ENCODE peak calls at places on chromosomes 1 and 21, in seven cellular contexts. X is SK-N-DZ; L is stimulated activated CD8-positive, alpha-beta memory T cell treated with anti-CD3 and anti-CD28 coated beads, Interleukin-4, amount 100 ng/mL, for 4 hours; B is IMR-90; G is SW480; R is glutamatergic neuron; I is activated CD8-positive, alpha-beta memory T cell treated with anti-CD3 and anti-CD28 coated beads, Interleukin-2, amount 10 ng/mL, durations not matched to agents 7 days and 5 days. Q is an unnamed sample.

GRCh38 chr21:35394049-35394448 is 344.9 kb upstream of the RUNX1 start:
- DNase-seq in X (no peak), L (no peak), B (no peak), G (no peak), R (no peak), I (no peak), Q (no peak)

GRCh38 chr1:233721003-233721595 is 107.2 kb downstream of the KCNK1 start:
- DNase-seq in X (no peak), L (no peak), B (no peak), G (peak; percentile 5), R (no peak), I (no peak), Q (no peak)

GRCh38 chr1:183807549-183808168 is 2.7 kb downstream of the RGL1 start:
- DNase-seq in X (no peak), L (no peak), B (peak; percentile 87), G (peak; percentile 14), R (no peak), I (no peak), Q (no peak)

GRCh38 chr1:226332947-226333346 is 24.0 kb upstream of the LIN9 start:
- DNase-seq in X (peak; percentile 11), L (no peak), B (no peak), G (no peak), R (no peak), I (no peak), Q (no peak)

GRCh38 chr1:29682171-29682917 is 446.0 kb downstream of the PTPRU start:
- DNase-seq in X (no peak), L (no peak), B (no peak), G (no peak), R (no peak), I (peak; percentile 27), Q (no peak)

GRCh38 chr1:156963621-156964020 is 43.2 kb downstream of the LRRC71 start:
- DNase-seq in X (no peak), L (peak; percentile 4), B (no peak), G (peak; percentile 7), R (no peak), I (peak; percentile 68), Q (no peak)

GRCh38 chr1:37323486-37324377 is 150.6 kb upstream of the ZC3H12A start:
- DNase-seq in X (no peak), L (no peak), B (peak; percentile 3), G (no peak), R (peak; percentile 70), I (peak; percentile 43), Q (peak; percentile 56)

GRCh38 chr1:29793101-29793546 is 556.8 kb downstream of the PTPRU start:
- DNase-seq in X (peak; percentile 56), L (peak; percentile 6), B (peak; percentile 72), G (peak; percentile 60), R (peak; percentile 96), I (peak; percentile 79), Q (peak; percentile 66)

GRCh38 chr1:119732465-119733168 is 20.9 kb downstream of the PHGDH start:
- DNase-seq in X (no peak), L (no peak), B (no peak), G (no peak), R (no peak), I (no peak), Q (no peak)

GRCh38 chr1:111789077-111789476 is 33.4 kb downstream of the DDX20 start:
- DNase-seq in X (no peak), L (no peak), B (no peak), G (no peak), R (peak; percentile 47), I (no peak), Q (no peak)

GRCh38 chr1:97204468-97204867 is 482.9 kb downstream of the PTBP2 start:
- DNase-seq in X (no peak), L (no peak), B (peak; percentile 75), G (no peak), R (no peak), I (no peak), Q (no peak)

GRCh38 chr1:220139966-220140365 is 46.0 kb downstream of the IARS2 start:
- DNase-seq in X (no peak), L (no peak), B (no peak), G (no peak), R (no peak), I (no peak), Q (no peak)

GRCh38 chr1:236107121-236107907 is 35.0 kb upstream of the GPR137B start:
- DNase-seq in X (no peak), L (no peak), B (no peak), G (no peak), R (no peak), I (no peak), Q (no peak)

GRCh38 chr1:17819129-17819802 is 64.1 kb downstream of the ACTL8 start:
- DNase-seq in X (no peak), L (no peak), B (no peak), G (no peak), R (no peak), I (no peak), Q (no peak)

GRCh38 chr1:38071530-38072266 is 25.1 kb upstream of the POU3F1 start:
- DNase-seq in X (no peak), L (no peak), B (peak; percentile 55), G (peak; percentile 49), R (no peak), I (no peak), Q (peak; percentile 45)

GRCh38 chr1:203072911-203073310 is 12.9 kb downstream of the MYOG start:
- DNase-seq in X (no peak), L (no peak), B (peak; percentile 4), G (no peak), R (no peak), I (no peak), Q (no peak)

Q was measured in HuH-7.